ENCODE peak calls at places on chromosomes 6 and 20, in eight cellular contexts. J, L, Y, A, P, S, R and N are unnamed samples.

GRCh38 chr6:159104163-159104885 is 59.5 kb upstream of the TAGAP start:
- DNase-seq in S (peak; percentile 67), J (peak; percentile 45), A (peak; percentile 79), P (peak; percentile 45), Y (peak; percentile 45), L (peak; percentile 80), R (peak; percentile 82), N (no peak)

GRCh38 chr20:34022154-34022842 is 28.6 kb downstream of the RALY start:
- DNase-seq in R (peak; percentile 39), Y (no peak), S (peak; percentile 34), P (no peak), L (peak; percentile 26), A (no peak), J (no peak), N (no peak)

GRCh38 chr20:9241232-9241692 is 172.4 kb downstream of the PLCB4 start:
- DNase-seq in S (peak; percentile 91), R (no peak), P (peak; percentile 54), A (no peak), Y (no peak), J (no peak), L (peak; percentile 63), N (no peak)

GRCh38 chr6:161128680-161129196 is 137.2 kb downstream of the MAP3K4 start:
- DNase-seq in J (no peak), P (peak; percentile 98), L (peak; percentile 61), S (peak; percentile 11), A (no peak), R (no peak), Y (no peak), N (peak; percentile 58)

GRCh38 chr20:8449120-8449519 is 317.1 kb downstream of the PLCB1 start:
- DNase-seq in R (no peak), J (no peak), L (peak; percentile 50), S (peak; percentile 58), P (peak; percentile 28), A (no peak), Y (no peak), N (no peak)

GRCh38 chr6:23446394-23447001 is 679.5 kb upstream of the NRSN1 start:
- DNase-seq in P (peak; percentile 76), R (no peak), Y (no peak), S (peak; percentile 73), A (no peak), J (no peak), L (peak; percentile 60), N (peak; percentile 45)

GRCh38 chr6:42387336-42387735 is 64.4 kb downstream of the TRERF1 start:
- DNase-seq in L (no peak), A (peak; percentile 32), Y (no peak), S (no peak), P (no peak), J (no peak), R (peak; percentile 81), N (no peak)

GRCh38 chr6:151502499-151502898 is 8.7 kb downstream of the CCDC170 start:
- DNase-seq in A (no peak), P (peak; percentile 56), R (no peak), J (no peak), L (peak; percentile 60), S (peak; percentile 17), Y (no peak), N (no peak)

GRCh38 chr6:145071836-145072235 is 663.5 kb downstream of the EPM2A start:
- DNase-seq in S (no peak), R (no peak), A (no peak), P (peak; percentile 93), Y (no peak), J (no peak), L (peak; percentile 88), N (peak; percentile 64)

GRCh38 chr6:52221302-52221701 is 23.0 kb downstream of the IL17F start:
- DNase-seq in L (no peak), Y (no peak), R (no peak), J (no peak), P (no peak), S (no peak), A (no peak), N (no peak)

GRCh38 chr6:5501837-5502236 is 240.5 kb downstream of the FARS2 start:
- DNase-seq in R (no peak), P (no peak), J (no peak), S (no peak), L (no peak), A (no peak), Y (no peak), N (no peak)

GRCh38 chr20:7859371-7859802 is 80.9 kb downstream of the HAO1 start:
- DNase-seq in Y (peak; percentile 44), S (peak; percentile 81), L (peak; percentile 79), A (no peak), R (peak; percentile 0), P (peak; percentile 70), J (no peak), N (no peak)

GRCh38 chr6:155495011-155495768 is 39.6 kb upstream of the NOX3 start:
- DNase-seq in Y (peak; percentile 45), R (no peak), S (peak; percentile 97), P (peak; percentile 92), L (peak; percentile 78), J (peak; percentile 43), A (no peak), N (peak; percentile 81)

GRCh38 chr6:72551470-72551869 is 70.4 kb upstream of the KCNQ5 start:
- DNase-seq in L (no peak), A (no peak), R (no peak), S (no peak), Y (no peak), P (no peak), J (no peak), N (no peak)

GRCh38 chr6:4224082-4224978 is 89.0 kb upstream of the ECI2 start:
- DNase-seq in A (no peak), P (peak; percentile 51), L (peak; percentile 32), S (peak; percentile 58), J (no peak), R (no peak), Y (no peak), N (no peak)

GRCh38 chr6:29976253-29976587 is 33.9 kb downstream of the HLA-A start:
- DNase-seq in J (no peak), R (no peak), L (no peak), Y (no peak), P (no peak), A (no peak), S (no peak), N (no peak)
- H3K27ac ChIP-seq in J (peak overlapping the region; percentile 92), R (no peak overlapping the region), L (peak overlapping the region; percentile 83), Y (no peak overlapping the region), P (peak overlapping the region; percentile 12), A (no peak overlapping the region), S (no peak overlapping the region), N (no peak overlapping the region)

DNA sequence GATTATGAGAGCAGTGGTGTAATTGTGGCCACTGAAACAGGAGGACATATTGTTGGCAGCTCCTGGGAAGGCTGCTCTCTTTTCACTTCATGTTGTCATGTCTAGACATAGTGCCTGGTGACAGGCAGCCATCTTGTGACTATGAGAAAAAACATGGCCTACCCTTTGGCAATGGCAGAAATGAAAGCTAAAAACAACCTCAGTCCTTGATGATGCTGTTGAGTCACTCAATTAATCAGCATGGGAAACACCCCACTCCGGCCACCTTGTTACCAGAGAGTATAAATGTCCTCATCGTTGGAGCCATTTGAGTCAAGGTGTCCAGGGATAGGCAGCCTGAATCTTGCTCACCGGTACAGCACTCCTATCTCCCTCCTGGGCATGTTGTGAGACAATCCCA is 31.2 kb upstream of the HMGA1 start:
- DNase-seq in P (peak; percentile 25), L (peak; percentile 29), R (no peak), S (no peak), Y (no peak), A (no peak), J (no peak), N (no peak)
- H3K27ac ChIP-seq in P (no peak overlapping the region), L (no peak overlapping the region), R (no peak overlapping the region), S (no peak overlapping the region), Y (no peak overlapping the region), A (no peak overlapping the region), J (no peak overlapping the region), N (no peak overlapping the region)

GRCh38 chr6:111243095-111243494 is 155.8 kb downstream of the SLC16A10 start:
- DNase-seq in S (no peak), L (no peak), P (no peak), R (no peak), Y (no peak), A (no peak), J (no peak), N (no peak)

GRCh38 chr6:111239455-111239854 is 152.2 kb downstream of the SLC16A10 start:
- DNase-seq in R (no peak), S (no peak), P (no peak), A (no peak), L (no peak), Y (no peak), J (no peak), N (no peak)

GRCh38 chr6:111237757-111238260 is 150.5 kb downstream of the SLC16A10 start:
- DNase-seq in J (no peak), L (peak; percentile 24), A (no peak), S (no peak), P (peak; percentile 45), Y (no peak), R (no peak), N (no peak)

GRCh38 chr6:111238464-111239119 is 151.3 kb downstream of the SLC16A10 start:
- DNase-seq in L (peak; percentile 61), P (peak; percentile 64), S (no peak), J (no peak), A (no peak), Y (no peak), R (no peak), N (no peak)

GRCh38 chr6:111242452-111242851 is 155.1 kb downstream of the SLC16A10 start:
- DNase-seq in Y (no peak), P (peak; percentile 82), R (no peak), L (no peak), S (no peak), A (no peak), J (no peak), N (no peak)
- H3K27ac ChIP-seq in Y (no peak overlapping the region), P (no peak overlapping the region), R (no peak overlapping the region), L (no peak overlapping the region), S (no peak overlapping the region), A (no peak overlapping the region), J (no peak overlapping the region), N (no peak overlapping the region)

GRCh38 chr6:34319471-34319885 is 70.7 kb upstream of the SMIM29 start:
- DNase-seq in L (no peak), A (no peak), Y (no peak), P (no peak), J (no peak), S (no peak), R (no peak), N (no peak)
- H3K27ac ChIP-seq in L (no peak overlapping the region), A (no peak overlapping the region), Y (no peak overlapping the region), P (no peak overlapping the region), J (peak overlapping the region; percentile 48), S (peak overlapping the region; percentile 7), R (no peak overlapping the region), N (no peak overlapping the region)

DNA sequence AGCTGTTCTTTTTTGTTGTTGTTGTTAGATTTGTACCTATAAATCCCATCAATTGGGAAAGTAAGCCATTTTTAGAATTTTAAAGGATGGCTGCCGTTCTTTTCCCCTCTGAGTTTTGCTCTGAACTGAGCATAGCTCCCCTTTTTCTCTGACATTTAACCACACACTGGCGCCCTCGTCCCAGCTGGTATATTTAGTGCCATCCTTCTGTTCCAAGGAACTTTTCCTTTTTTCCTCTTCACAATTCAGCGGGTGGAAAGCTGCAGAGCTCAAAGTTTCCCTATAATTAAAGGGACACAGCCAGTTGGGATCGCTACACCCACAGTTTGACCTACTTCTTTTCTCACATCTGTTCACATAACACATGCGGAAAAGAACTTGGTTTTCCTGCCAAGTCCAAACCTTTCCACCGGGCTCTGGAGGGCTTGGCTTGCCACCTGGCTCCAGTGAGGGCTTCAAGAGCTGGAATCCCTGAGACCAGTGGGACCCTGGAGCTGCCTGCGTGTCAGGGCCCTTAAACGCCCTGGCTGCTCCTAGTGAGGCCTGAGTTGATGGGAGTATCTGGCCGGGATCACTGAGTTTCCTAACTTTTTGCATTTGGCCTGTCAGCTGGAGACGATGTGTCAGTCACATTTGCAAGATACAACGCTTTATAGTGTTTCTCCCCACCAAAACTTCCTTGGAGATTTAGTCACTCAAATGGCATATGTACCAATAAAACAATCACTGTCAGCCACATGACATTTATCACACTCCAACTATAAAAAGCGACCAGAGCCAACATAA is 175.9 kb downstream of the SASH1 start:
- DNase-seq in R (no peak), L (peak; percentile 52), Y (no peak), P (no peak), J (peak; percentile 60), S (no peak), A (no peak), N (no peak)
- H3K27ac ChIP-seq in R (no peak overlapping the region), L (peak overlapping the region; percentile 100), Y (no peak overlapping the region), P (no peak overlapping the region), J (peak overlapping the region; percentile 5), S (no peak overlapping the region), A (no peak overlapping the region), N (no peak overlapping the region)